ENCODE peak calls at places on chromosome 16, in eight cellular contexts. X is mesendoderm, C is Caco-2, L is posterior cingulate gyrus, S is tibial nerve, Z is epithelial cell of esophagus, B is GM12865, A is T47D. E is an unnamed sample.

GRCh38 chr16:27273670-27274522 is 5.3 kb upstream of the NSMCE1 start:
- DNase-seq in A (no peak), S (no peak), C (peak; percentile 90), X (no peak), Z (no peak), B (no peak), L (no peak), E (no peak)

GRCh38 chr16:48629531-48629930 is 19.6 kb upstream of the N4BP1 start:
- DNase-seq in L (no peak), A (no peak), B (no peak), Z (no peak), X (no peak), S (no peak), C (no peak), E (no peak)

GRCh38 chr16:77850637-77851330 is 62.4 kb downstream of the VAT1L start:
- DNase-seq in L (no peak), C (no peak), A (no peak), Z (no peak), S (no peak), X (no peak), B (no peak), E (no peak)

GRCh38 chr16:52561910-52562741 is 15.2 kb upstream of the TOX3 start:
- DNase-seq in S (no peak), B (no peak), A (peak; percentile 11), X (no peak), Z (no peak), C (peak; percentile 62), L (no peak), E (peak; percentile 42)

GRCh38 chr16:51137097-51137496 is 14.0 kb downstream of the SALL1 start:
- DNase-seq in Z (no peak), A (no peak), L (peak; percentile 46), S (no peak), C (no peak), X (no peak), B (no peak), E (no peak)

GRCh38 chr16:81624718-81625543 is 154.2 kb upstream of the PLCG2 start:
- DNase-seq in S (no peak), B (peak; percentile 27), Z (peak; percentile 57), X (no peak), C (no peak), L (no peak), A (no peak), E (no peak)

GRCh38 chr16:51818342-51818944 is 667.4 kb upstream of the SALL1 start:
- DNase-seq in A (peak; percentile 1), X (peak; percentile 70), S (no peak), C (no peak), L (peak; percentile 55), Z (peak; percentile 71), B (peak; percentile 62), E (peak; percentile 43)

GRCh38 chr16:8096211-8096610 is 494.1 kb downstream of the TMEM114 start:
- DNase-seq in C (no peak), B (no peak), Z (no peak), X (no peak), L (no peak), S (no peak), A (no peak), E (no peak)

GRCh38 chr16:78503501-78504110 is 404.2 kb downstream of the WWOX start:
- DNase-seq in S (peak; percentile 88), B (peak; percentile 49), L (peak; percentile 57), C (peak; percentile 44), Z (peak; percentile 58), A (peak; percentile 72), X (peak; percentile 63), E (peak; percentile 68)

GRCh38 chr16:81697321-81697885 is 81.7 kb upstream of the PLCG2 start:
- DNase-seq in L (peak; percentile 58), X (peak; percentile 85), B (peak; percentile 76), A (peak; percentile 85), Z (peak; percentile 66), S (no peak), C (peak; percentile 67), E (peak; percentile 62)

GRCh38 chr16:9039208-9039607 is 52.2 kb upstream of the HAPSTR1 start:
- DNase-seq in Z (peak; percentile 46), S (no peak), L (no peak), A (peak; percentile 77), X (peak; percentile 61), C (no peak), B (peak; percentile 38), E (no peak)

GRCh38 chr16:48165961-48166578 is 10.3 kb upstream of the ABCC12 start:
- DNase-seq in Z (peak; percentile 52), L (no peak), A (peak; percentile 91), X (peak; percentile 46), B (peak; percentile 43), C (no peak), S (no peak), E (no peak)

GRCh38 chr16:85055503-85056210 is 28.1 kb downstream of the KIAA0513 start:
- DNase-seq in X (peak; percentile 38), S (peak; percentile 68), B (peak; percentile 91), A (peak; percentile 82), Z (no peak), L (no peak), C (no peak), E (peak; percentile 47)

GRCh38 chr16:81873843-81874752 is 95.0 kb downstream of the PLCG2 start:
- DNase-seq in C (peak; percentile 55), Z (peak; percentile 61), L (peak; percentile 22), A (peak; percentile 64), X (peak; percentile 63), B (peak; percentile 81), S (peak; percentile 49), E (peak; percentile 14)

GRCh38 chr16:12191102-12191501 is 214.6 kb downstream of the SNX29 start:
- DNase-seq in A (no peak), S (no peak), B (no peak), C (no peak), Z (no peak), X (no peak), L (no peak), E (no peak)

GRCh38 chr16:878886-879285 is 78.4 kb upstream of the GNG13 start:
- DNase-seq in L (no peak), S (no peak), A (no peak), Z (no peak), X (no peak), B (no peak), C (no peak), E (no peak)

GRCh38 chr16:90026135-90026534 is 6.9 kb upstream of the DBNDD1 start:
- DNase-seq in Z (no peak), A (no peak), L (no peak), S (no peak), X (peak; percentile 43), C (peak; percentile 47), B (no peak), E (no peak)

E was measured in prostate gland.